ENCODE peak calls at places on chromosomes 1 and 21, in eight cellular contexts. I is HCT116; O is heart right ventricle; R is fibroblast of mammary gland; Z is CD8-positive, alpha-beta T cell; S is endothelial cell of umbilical vein; A is stomach; T is thoracic aorta. E is an unnamed sample.
A peak's percentile ranks its signal among the peaks of the same experiment; 100 is the strongest.

GRCh38 chr1:36207339-36207738 is 16.9 kb upstream of the THRAP3 start:
- DNase-seq in O (peak; percentile 53), A (peak; percentile 83), I (no peak), S (no peak), T (peak; percentile 66), Z (no peak), R (peak; percentile 63), E (peak; percentile 12)

GRCh38 chr1:56644941-56645662 is at the start of gene PRKAA2:
- DNase-seq in Z (no peak), R (no peak), A (peak; percentile 48), T (no peak), I (no peak), S (peak; percentile 43), O (peak; percentile 23), E (peak; percentile 53)

GRCh38 chr1:193766329-193766728 is 579.9 kb upstream of the B3GALT2 start:
- DNase-seq in O (no peak), T (no peak), R (no peak), S (no peak), Z (no peak), I (no peak), A (no peak), E (no peak)

GRCh38 chr1:61213612-61214011 is 131.3 kb downstream of the NFIA start:
- DNase-seq in S (no peak), Z (no peak), A (no peak), I (no peak), T (no peak), O (no peak), R (no peak), E (no peak)

GRCh38 chr1:51313961-51314777 is 16.2 kb downstream of the TTC39A start:
- DNase-seq in T (no peak), Z (no peak), I (no peak), O (no peak), A (no peak), R (peak; percentile 91), S (peak; percentile 94), E (peak; percentile 60)

GRCh38 chr1:187871177-187871576 is 1042.4 kb downstream of the PLA2G4A start:
- DNase-seq in Z (no peak), O (no peak), I (no peak), R (no peak), T (no peak), S (peak; percentile 3), A (no peak), E (no peak)

GRCh38 chr1:1001631-1002300 is 1.9 kb upstream of the HES4 start:
- DNase-seq in T (no peak), O (peak; percentile 83), A (peak; percentile 87), I (peak; percentile 46), Z (peak; percentile 71), S (peak; percentile 65), R (peak; percentile 33), E (peak; percentile 84)

GRCh38 chr1:158016651-158017335 is 23.3 kb downstream of the KIRREL1 start:
- DNase-seq in R (no peak), A (no peak), S (no peak), T (no peak), Z (no peak), I (no peak), O (no peak), E (no peak)

GRCh38 chr1:210076620-210077019 is 138.6 kb downstream of the SYT14 start:
- DNase-seq in S (no peak), A (no peak), R (no peak), I (no peak), O (no peak), Z (no peak), T (no peak), E (no peak)

GRCh38 chr1:186511761-186512637 is 51.1 kb upstream of the PDC start:
- DNase-seq in I (no peak), A (no peak), O (no peak), S (no peak), T (no peak), R (no peak), Z (no peak), E (no peak)

GRCh38 chr21:37974081-37974480 is 57.8 kb upstream of the KCNJ6 start:
- DNase-seq in A (no peak), Z (no peak), O (no peak), I (no peak), T (no peak), S (no peak), R (peak; percentile 7), E (no peak)

GRCh38 chr1:113963281-113963906 is 15.9 kb upstream of the OLFML3 start:
- DNase-seq in T (no peak), R (no peak), A (no peak), S (no peak), I (no peak), O (no peak), Z (no peak), E (no peak)

GRCh38 chr1:7589080-7589735 is 181.9 kb upstream of the VAMP3 start:
- DNase-seq in Z (no peak), A (no peak), T (no peak), R (no peak), O (no peak), I (no peak), S (no peak), E (peak; percentile 10)

GRCh38 chr1:170247751-170248521 is 102.2 kb downstream of the NTMT2 start:
- DNase-seq in I (no peak), Z (no peak), O (no peak), A (no peak), T (no peak), R (no peak), S (no peak), E (no peak)

GRCh38 chr1:40042337-40042736 is 1.8 kb downstream of the CAP1 start:
- DNase-seq in A (no peak), O (no peak), T (no peak), S (peak; percentile 20), R (no peak), I (no peak), Z (no peak), E (no peak)

GRCh38 chr1:27574871-27575831 is 28.8 kb downstream of the AHDC1 start:
- DNase-seq in O (peak; percentile 84), R (peak; percentile 75), S (peak; percentile 74), A (peak; percentile 84), I (no peak), Z (no peak), T (no peak), E (peak; percentile 77)

GRCh38 chr1:219660666-219661463 is 48.0 kb upstream of the ZC3H11B start:
- DNase-seq in O (peak; percentile 90), I (peak; percentile 87), Z (no peak), R (peak; percentile 82), A (peak; percentile 74), S (peak; percentile 84), T (peak; percentile 59), E (peak; percentile 72)

GRCh38 chr1:11318982-11319381 is 46.0 kb downstream of the UBIAD1 start:
- DNase-seq in S (no peak), T (no peak), R (no peak), Z (no peak), I (no peak), A (no peak), O (no peak), E (no peak)

GRCh38 chr1:225466848-225467192 is 39.0 kb upstream of the LBR start:
- DNase-seq in S (no peak), Z (no peak), A (no peak), T (no peak), O (no peak), I (no peak), R (no peak), E (no peak)

GRCh38 chr1:225468270-225469020 is 40.6 kb upstream of the LBR start:
- DNase-seq in Z (peak; percentile 25), T (no peak), I (no peak), A (no peak), R (no peak), S (no peak), O (no peak), E (no peak)

GRCh38 chr1:225469051-225469450 is 41.2 kb upstream of the LBR start:
- DNase-seq in Z (no peak), R (no peak), O (no peak), I (no peak), A (no peak), T (no peak), S (no peak), E (no peak)

GRCh38 chr1:225465793-225466517 is 38.1 kb upstream of the LBR start:
- DNase-seq in O (no peak), R (no peak), A (no peak), I (no peak), Z (no peak), S (no peak), T (no peak), E (no peak)

GRCh38 chr1:225467193-225468020 is 39.6 kb upstream of the LBR start:
- DNase-seq in I (no peak), Z (peak; percentile 86), T (no peak), O (peak; percentile 78), S (peak; percentile 69), A (peak; percentile 63), R (no peak), E (peak; percentile 89)
- H3K4me3 ChIP-seq in I (no peak overlapping the region), Z (peak overlapping the region; percentile 60), T (peak overlapping the region; percentile 62), O (peak overlapping the region; percentile 9), S (peak overlapping the region; percentile 2), A (peak overlapping the region; percentile 25), R (no peak overlapping the region), E (no peak overlapping the region)

DNA sequence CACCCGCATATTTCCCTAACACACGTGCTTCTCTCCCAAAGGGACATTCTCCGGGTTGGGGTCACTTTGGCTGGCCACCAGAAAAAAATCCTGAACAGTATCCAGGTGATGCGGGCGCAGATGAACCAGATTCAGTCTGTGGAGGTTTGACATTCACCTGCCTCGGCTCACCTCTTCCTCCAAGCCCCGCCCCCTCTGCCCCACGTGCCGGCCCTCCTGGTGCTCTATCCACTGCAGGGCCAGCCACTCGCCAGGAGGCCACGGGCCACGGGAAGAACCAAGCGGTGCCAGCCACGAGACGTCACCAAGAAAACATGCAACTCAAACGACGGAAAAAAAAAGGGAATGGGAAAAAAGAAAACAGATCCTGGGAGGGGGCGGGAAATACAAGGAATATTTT is 59.2 kb downstream of the LACTBL1 start:
- DNase-seq in O (no peak), Z (no peak), A (no peak), S (no peak), I (no peak), T (no peak), R (no peak), E (no peak)
- TF ChIP-seq CTCF in O (no peak), Z (no peak), A (no peak), S (no peak), I (no peak), T (no peak), R (no peak), E (no peak)

GRCh38 chr1:84163123-84164038 is 19.3 kb downstream of the PRKACB start:
- DNase-seq in O (no peak), T (no peak), R (peak; percentile 24), I (no peak), Z (no peak), A (no peak), S (no peak), E (no peak)
- H3K4me3 ChIP-seq in O (no peak overlapping the region), T (no peak overlapping the region), R (peak overlapping the region; percentile 28), I (no peak overlapping the region), Z (no peak overlapping the region), A (no peak overlapping the region), S (no peak overlapping the region), E (no peak overlapping the region)

DNA sequence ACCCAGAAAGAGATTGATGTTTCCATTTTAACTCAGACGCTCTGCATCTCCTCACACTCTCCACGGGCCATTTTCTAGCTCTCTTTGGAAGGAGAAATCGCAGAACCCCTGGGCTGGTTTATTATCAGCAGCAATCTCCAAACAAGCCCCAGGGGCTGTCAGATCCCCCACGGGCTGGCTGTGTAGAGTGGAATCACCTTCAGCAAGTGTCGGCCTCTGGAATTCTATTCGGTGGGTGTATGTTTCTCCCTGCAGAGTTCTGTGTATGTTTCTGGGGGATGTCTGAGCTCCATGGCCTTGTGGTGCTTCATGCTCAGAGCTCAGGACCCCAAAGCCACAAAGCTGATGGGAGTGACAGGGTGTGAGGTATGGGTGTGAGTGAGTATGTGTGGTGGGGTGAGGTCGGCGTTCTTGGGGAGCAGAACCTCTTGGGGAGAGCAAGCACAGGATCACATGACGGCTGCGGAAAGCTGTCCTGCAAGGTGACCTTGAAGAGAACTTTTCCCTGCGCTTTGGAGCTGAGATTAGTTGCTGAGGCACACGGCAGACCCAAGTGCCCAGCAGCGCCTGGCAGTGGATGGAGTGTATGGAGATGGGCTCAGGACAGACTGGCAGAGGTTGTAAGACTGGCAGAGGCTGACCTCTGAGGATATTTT is 489 bp downstream of the ACOT11 start:
- DNase-seq in A (peak; percentile 47), Z (no peak), R (no peak), O (no peak), T (no peak), I (no peak), S (no peak), E (no peak)
- TF ChIP-seq CTCF in A (no peak), Z (no peak), R (no peak), O (no peak), T (no peak), I (no peak), S (no peak), E (no peak)

E was measured in mucosa of descending colon.